ENCODE peak calls at places on chromosomes 1 and 21, in seven cellular contexts. O, R, C, Y, T, F and X are unnamed samples.

GRCh38 chr1:15196807-15197530 is 43.4 kb downstream of the TMEM51 start:
- DNase-seq in O (no peak), R (no peak), C (no peak), Y (no peak), T (peak), F (no peak), X (no peak)

GRCh38 chr1:87327362-87328120 is 1.1 kb upstream of the LMO4 start:
- DNase-seq in O (no peak), R (no peak), C (no peak), Y (no peak), T (no peak), F (no peak), X (no peak)

GRCh38 chr1:164961714-164962113 is 394.8 kb downstream of the LMX1A start:
- DNase-seq in O (no peak), R (no peak), C (no peak), Y (no peak), T (no peak), F (no peak), X (no peak)

GRCh38 chr1:107390076-107390420 is 249.2 kb downstream of the NTNG1 start:
- DNase-seq in O (no peak), R (no peak), C (no peak), Y (no peak), T (no peak), F (no peak), X (no peak)

GRCh38 chr1:75672528-75673393 is 51.7 kb upstream of the ACADM start:
- DNase-seq in O (no peak), R (peak), C (no peak), Y (peak), T (peak), F (no peak), X (no peak)

GRCh38 chr1:81558291-81559076 is 242.2 kb upstream of the ADGRL2 start:
- DNase-seq in O (no peak), R (no peak), C (no peak), Y (no peak), T (no peak), F (no peak), X (no peak)

GRCh38 chr1:147073062-147073432 is 99.2 kb downstream of the PRKAB2 start:
- DNase-seq in O (no peak), R (no peak), C (no peak), Y (no peak), T (no peak), F (no peak), X (no peak)

GRCh38 chr1:35603941-35604340 is 30.8 kb downstream of the TFAP2E start:
- DNase-seq in O (no peak), R (no peak), C (no peak), Y (no peak), T (no peak), F (no peak), X (no peak)

GRCh38 chr1:176795929-176796328 is 333.0 kb downstream of the PAPPA2 start:
- DNase-seq in O (no peak), R (peak), C (no peak), Y (no peak), T (no peak), F (no peak), X (no peak)

GRCh38 chr1:204826970-204827369 is 43.7 kb upstream of the NFASC start:
- DNase-seq in O (no peak), R (no peak), C (peak), Y (no peak), T (no peak), F (peak), X (peak)

GRCh38 chr1:1274299-1274930 is 761 bp upstream of the UBE2J2 start:
- DNase-seq in O (no peak), R (no peak), C (no peak), Y (no peak), T (no peak), F (no peak), X (no peak)

GRCh38 chr1:68378296-68379084 is 71.3 kb downstream of the RPE65 start:
- DNase-seq in O (no peak), R (no peak), C (no peak), Y (peak), T (no peak), F (no peak), X (no peak)

GRCh38 chr1:234958702-234959649 is 169.7 kb downstream of the TOMM20 start:
- DNase-seq in O (no peak), R (peak), C (no peak), Y (no peak), T (no peak), F (no peak), X (no peak)

GRCh38 chr1:45685308-45686080 is 839 bp downstream of the GPBP1L1 start:
- DNase-seq in O (no peak), R (no peak), C (no peak), Y (peak), T (no peak), F (peak), X (peak)

GRCh38 chr1:108865316-108865910 is 8.5 kb upstream of the AKNAD1 start:
- DNase-seq in O (no peak), R (no peak), C (no peak), Y (no peak), T (no peak), F (no peak), X (no peak)

GRCh38 chr1:175804556-175804955 is 61.2 kb upstream of the TNR start:
- DNase-seq in O (no peak), R (no peak), C (no peak), Y (no peak), T (no peak), F (no peak), X (no peak)

DNA sequence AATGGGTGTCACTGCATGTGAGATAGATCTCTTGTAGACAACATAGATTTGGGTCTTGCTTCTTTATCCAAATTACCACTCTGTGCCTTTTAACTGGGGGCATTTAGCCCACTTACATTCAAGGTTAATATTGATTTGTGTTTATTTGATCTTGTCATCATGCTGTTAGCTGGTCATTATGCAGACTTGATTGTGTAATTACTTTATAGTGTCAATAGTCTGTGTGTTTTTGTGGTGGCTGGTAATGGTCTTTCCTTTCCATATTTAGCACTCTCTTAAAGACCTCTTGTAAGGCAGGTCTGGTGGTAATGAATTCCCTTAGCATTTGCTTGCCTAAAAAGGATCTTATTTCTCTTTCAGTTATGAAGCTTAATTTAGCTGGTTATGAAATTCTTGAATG is 29.6 kb downstream of the ZNF691 start:
- DNase-seq in O (no peak), R (no peak), C (no peak), Y (no peak), T (no peak), F (no peak), X (no peak)
- H3K27ac ChIP-seq in O (no peak), R (no peak), C (no peak), Y (no peak), T (no peak), F (no peak), X (no peak)

GRCh38 chr21:45962531-45963224 is 18.9 kb upstream of the COL6A1 start:
- DNase-seq in O (no peak), R (no peak), C (no peak), Y (no peak), T (no peak), F (no peak), X (no peak)
- H3K27ac ChIP-seq in O (no peak), R (no peak), C (no peak), Y (no peak), T (no peak), F (no peak), X (no peak)

GRCh38 chr1:55916480-55916879 is 662.9 kb downstream of the PLPP3 start:
- DNase-seq in O (no peak), R (no peak), C (no peak), Y (peak), T (no peak), F (no peak), X (no peak)
- H3K27ac ChIP-seq in O (no peak), R (no peak), C (no peak), Y (no peak), T (no peak), F (no peak), X (no peak)

GRCh38 chr1:44531785-44532566 is 126.9 kb downstream of the RNF220 start:
- DNase-seq in O (no peak), R (no peak), C (no peak), Y (peak), T (no peak), F (no peak), X (no peak)

GRCh38 chr1:44537538-44537937 is 132.5 kb downstream of the RNF220 start:
- DNase-seq in O (no peak), R (no peak), C (no peak), Y (no peak), T (no peak), F (no peak), X (no peak)

GRCh38 chr1:44536357-44536756 is 131.3 kb downstream of the RNF220 start:
- DNase-seq in O (no peak), R (no peak), C (no peak), Y (no peak), T (no peak), F (no peak), X (no peak)

GRCh38 chr1:44534771-44535170 is 129.7 kb downstream of the RNF220 start:
- DNase-seq in O (no peak), R (no peak), C (no peak), Y (no peak), T (no peak), F (no peak), X (no peak)

DNA sequence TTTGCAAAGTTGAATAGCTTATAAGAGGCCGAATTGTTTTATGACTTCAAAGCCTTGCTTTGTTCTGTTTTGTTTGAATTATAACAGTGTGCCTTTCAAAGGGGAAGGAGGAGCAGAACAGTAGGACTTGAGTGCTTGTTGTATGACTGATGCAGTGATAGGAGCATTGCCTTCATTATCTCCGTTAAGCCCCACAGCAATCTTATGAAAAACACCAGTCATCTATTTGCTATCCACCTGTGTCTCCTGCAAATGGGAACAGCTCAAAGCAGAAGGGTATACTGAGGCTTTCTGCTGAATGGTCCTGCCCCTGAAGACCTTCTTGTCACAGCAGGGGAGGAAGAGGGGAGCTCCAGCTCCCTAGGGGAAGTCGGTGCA is 127.5 kb downstream of the RNF220 start:
- DNase-seq in O (no peak), R (no peak), C (no peak), Y (no peak), T (no peak), F (no peak), X (no peak)
- H3K27ac ChIP-seq in O (no peak), R (no peak), C (peak), Y (no peak), T (no peak), F (no peak), X (no peak)

GRCh38 chr1:168933143-168933840 is 173.2 kb upstream of the ATP1B1 start:
- DNase-seq in O (no peak), R (no peak), C (no peak), Y (no peak), T (no peak), F (no peak), X (no peak)
- H3K27ac ChIP-seq in O (no peak), R (no peak), C (no peak), Y (no peak), T (no peak), F (no peak), X (no peak)

GRCh38 chr1:173867753-173868265 is at the start of gene GAS5:
- DNase-seq in O (peak), R (peak), C (peak), Y (peak), T (peak), F (peak), X (peak)

GRCh38 chr1:173868266-173869107 is at the start of gene ZBTB37:
- DNase-seq in O (peak), R (peak), C (peak), Y (peak), T (peak), F (peak), X (peak)

GRCh38 chr1:173867141-173867752 is 542 bp downstream of the GAS5 start:
- DNase-seq in O (peak), R (peak), C (no peak), Y (no peak), T (no peak), F (no peak), X (no peak)

GRCh38 chr1:173870252-173871075 is 2.3 kb downstream of the ZBTB37 start:
- DNase-seq in O (no peak), R (no peak), C (peak), Y (no peak), T (no peak), F (peak), X (peak)

DNA sequence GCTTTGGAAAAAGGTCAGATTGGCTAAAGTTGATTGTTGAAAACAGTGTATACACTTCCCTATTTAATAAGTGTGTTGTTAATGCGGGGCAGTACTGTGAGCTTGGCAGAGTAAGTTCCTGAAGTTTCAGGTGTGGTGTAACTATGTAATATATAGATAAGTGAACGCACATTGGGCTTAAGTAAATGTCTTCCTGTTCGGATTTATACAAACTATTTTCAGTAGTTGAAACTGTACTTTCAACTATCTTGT is 854 bp downstream of the ZBTB37 start:
- DNase-seq in O (no peak), R (no peak), C (no peak), Y (no peak), T (no peak), F (no peak), X (no peak)
- H3K27ac ChIP-seq in O (no peak), R (no peak), C (peak), Y (no peak), T (no peak), F (peak), X (peak)

DNA sequence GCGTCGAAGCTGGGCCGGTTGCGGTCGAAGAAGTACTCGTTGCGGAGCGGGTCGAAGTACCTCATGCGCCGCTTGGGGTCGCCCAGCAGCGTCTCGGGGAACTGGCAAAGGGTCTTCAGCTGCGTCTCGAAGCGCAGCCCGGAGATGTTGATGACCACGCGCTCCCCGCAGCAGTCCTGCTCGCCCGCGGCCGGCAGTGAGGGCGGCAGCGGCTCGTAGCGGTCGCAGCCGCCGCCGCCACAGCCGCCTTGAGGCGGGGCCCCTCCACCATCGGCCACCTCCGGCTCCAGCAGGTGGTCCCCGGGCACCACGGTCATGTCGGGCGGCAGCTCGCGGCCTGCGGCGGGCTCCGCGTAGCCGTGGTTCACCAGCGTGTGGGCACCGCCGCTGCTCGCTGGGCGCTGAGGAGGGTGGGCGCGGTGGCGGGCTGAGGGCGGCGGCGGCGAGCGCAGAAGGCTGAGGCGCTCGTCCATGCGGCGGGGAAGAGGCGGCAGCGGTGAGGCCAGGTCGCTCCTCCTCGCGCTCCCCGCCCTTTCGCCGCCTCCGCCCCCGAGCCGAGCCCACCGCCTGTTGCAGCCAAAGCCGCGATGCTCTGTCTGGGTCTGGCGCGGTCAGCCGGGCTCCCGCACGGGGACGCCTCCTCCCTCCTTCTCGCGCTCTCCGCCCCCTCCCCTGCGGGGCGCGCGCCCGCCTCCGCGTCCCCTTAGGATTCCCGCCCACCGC is at the start of gene KCNA3:
- DNase-seq in O (peak), R (no peak), C (peak), Y (no peak), T (no peak), F (peak), X (peak)
- H3K27ac ChIP-seq in O (no peak), R (no peak), C (no peak), Y (no peak), T (peak), F (peak), X (peak)